ENCODE peak calls at places on chromosomes 11 and 22, in ten cellular contexts. One of them, this sample, is unnamed.

GRCh38 chr22:38732251-38732815 is 23.5 kb downstream of the SUN2 start:
- DNase-seq in choroid plexus epithelial cell: no peak
- DNase-seq in bronchial epithelial cell: no peak
- DNase-seq in lung: no peak
- DNase-seq in AG04449: no peak
- DNase-seq in heart right ventricle: no peak
- DNase-seq in thoracic aorta: no peak
- DNase-seq in pancreas: peak; percentile 85
- DNase-seq in cardiac fibroblast: no peak
- DNase-seq in ovary: peak; percentile 61
- DNase-seq in this sample: no peak

GRCh38 chr11:92131289-92131890 is 93.2 kb upstream of the FAT3 start:
- DNase-seq in choroid plexus epithelial cell: peak; percentile 4
- DNase-seq in AG04449: no peak
- DNase-seq in heart right ventricle: no peak
- DNase-seq in bronchial epithelial cell: peak; percentile 99
- DNase-seq in pancreas: no peak
- DNase-seq in thoracic aorta: no peak
- DNase-seq in lung: no peak
- DNase-seq in cardiac fibroblast: peak; percentile 45
- DNase-seq in ovary: no peak
- DNase-seq in this sample: no peak

GRCh38 chr11:7977251-7977917 is 9.8 kb upstream of the EIF3F start:
- DNase-seq in choroid plexus epithelial cell: peak; percentile 89
- DNase-seq in heart right ventricle: no peak
- DNase-seq in AG04449: peak; percentile 87
- DNase-seq in cardiac fibroblast: peak; percentile 64
- DNase-seq in pancreas: no peak
- DNase-seq in ovary: no peak
- DNase-seq in lung: no peak
- DNase-seq in thoracic aorta: no peak
- DNase-seq in bronchial epithelial cell: peak; percentile 77
- DNase-seq in this sample: peak; percentile 41

GRCh38 chr22:48900626-48901025 is 927.0 kb downstream of the BRD1 start:
- DNase-seq in lung: no peak
- DNase-seq in bronchial epithelial cell: no peak
- DNase-seq in heart right ventricle: no peak
- DNase-seq in choroid plexus epithelial cell: no peak
- DNase-seq in AG04449: no peak
- DNase-seq in pancreas: no peak
- DNase-seq in ovary: no peak
- DNase-seq in thoracic aorta: no peak
- DNase-seq in cardiac fibroblast: no peak
- DNase-seq in this sample: no peak

GRCh38 chr11:85590848-85591483 is 36.2 kb downstream of the DLG2 start:
- DNase-seq in thoracic aorta: no peak
- DNase-seq in heart right ventricle: no peak
- DNase-seq in cardiac fibroblast: peak; percentile 36
- DNase-seq in pancreas: no peak
- DNase-seq in bronchial epithelial cell: peak; percentile 56
- DNase-seq in ovary: no peak
- DNase-seq in lung: no peak
- DNase-seq in AG04449: no peak
- DNase-seq in choroid plexus epithelial cell: peak; percentile 66
- DNase-seq in this sample: peak; percentile 36

GRCh38 chr11:98101329-98101728 is 919.4 kb upstream of the CNTN5 start:
- DNase-seq in ovary: no peak
- DNase-seq in lung: no peak
- DNase-seq in AG04449: no peak
- DNase-seq in cardiac fibroblast: no peak
- DNase-seq in pancreas: no peak
- DNase-seq in choroid plexus epithelial cell: no peak
- DNase-seq in heart right ventricle: no peak
- DNase-seq in bronchial epithelial cell: no peak
- DNase-seq in thoracic aorta: no peak
- DNase-seq in this sample: no peak

GRCh38 chr22:50085211-50085999 is at the start of gene MLC1:
- DNase-seq in choroid plexus epithelial cell: no peak
- DNase-seq in AG04449: no peak
- DNase-seq in ovary: no peak
- DNase-seq in pancreas: no peak
- DNase-seq in bronchial epithelial cell: no peak
- DNase-seq in heart right ventricle: no peak
- DNase-seq in cardiac fibroblast: peak; percentile 85
- DNase-seq in lung: no peak
- DNase-seq in thoracic aorta: no peak
- DNase-seq in this sample: no peak

GRCh38 chr22:44181033-44181911 is 547 bp downstream of the PARVG start:
- DNase-seq in choroid plexus epithelial cell: no peak
- DNase-seq in bronchial epithelial cell: no peak
- DNase-seq in heart right ventricle: no peak
- DNase-seq in pancreas: no peak
- DNase-seq in thoracic aorta: no peak
- DNase-seq in lung: no peak
- DNase-seq in ovary: no peak
- DNase-seq in cardiac fibroblast: no peak
- DNase-seq in AG04449: no peak
- DNase-seq in this sample: no peak

GRCh38 chr11:74846770-74847169 is 98.1 kb downstream of the RNF169 start:
- DNase-seq in ovary: no peak
- DNase-seq in heart right ventricle: no peak
- DNase-seq in AG04449: no peak
- DNase-seq in thoracic aorta: no peak
- DNase-seq in pancreas: no peak
- DNase-seq in bronchial epithelial cell: peak; percentile 9
- DNase-seq in choroid plexus epithelial cell: no peak
- DNase-seq in cardiac fibroblast: no peak
- DNase-seq in lung: no peak
- DNase-seq in this sample: no peak

GRCh38 chr22:48834404-48834803 is 993.3 kb downstream of the BRD1 start:
- DNase-seq in cardiac fibroblast: no peak
- DNase-seq in heart right ventricle: no peak
- DNase-seq in lung: no peak
- DNase-seq in thoracic aorta: no peak
- DNase-seq in pancreas: no peak
- DNase-seq in ovary: no peak
- DNase-seq in bronchial epithelial cell: no peak
- DNase-seq in AG04449: no peak
- DNase-seq in choroid plexus epithelial cell: no peak
- DNase-seq in this sample: no peak

DNA sequence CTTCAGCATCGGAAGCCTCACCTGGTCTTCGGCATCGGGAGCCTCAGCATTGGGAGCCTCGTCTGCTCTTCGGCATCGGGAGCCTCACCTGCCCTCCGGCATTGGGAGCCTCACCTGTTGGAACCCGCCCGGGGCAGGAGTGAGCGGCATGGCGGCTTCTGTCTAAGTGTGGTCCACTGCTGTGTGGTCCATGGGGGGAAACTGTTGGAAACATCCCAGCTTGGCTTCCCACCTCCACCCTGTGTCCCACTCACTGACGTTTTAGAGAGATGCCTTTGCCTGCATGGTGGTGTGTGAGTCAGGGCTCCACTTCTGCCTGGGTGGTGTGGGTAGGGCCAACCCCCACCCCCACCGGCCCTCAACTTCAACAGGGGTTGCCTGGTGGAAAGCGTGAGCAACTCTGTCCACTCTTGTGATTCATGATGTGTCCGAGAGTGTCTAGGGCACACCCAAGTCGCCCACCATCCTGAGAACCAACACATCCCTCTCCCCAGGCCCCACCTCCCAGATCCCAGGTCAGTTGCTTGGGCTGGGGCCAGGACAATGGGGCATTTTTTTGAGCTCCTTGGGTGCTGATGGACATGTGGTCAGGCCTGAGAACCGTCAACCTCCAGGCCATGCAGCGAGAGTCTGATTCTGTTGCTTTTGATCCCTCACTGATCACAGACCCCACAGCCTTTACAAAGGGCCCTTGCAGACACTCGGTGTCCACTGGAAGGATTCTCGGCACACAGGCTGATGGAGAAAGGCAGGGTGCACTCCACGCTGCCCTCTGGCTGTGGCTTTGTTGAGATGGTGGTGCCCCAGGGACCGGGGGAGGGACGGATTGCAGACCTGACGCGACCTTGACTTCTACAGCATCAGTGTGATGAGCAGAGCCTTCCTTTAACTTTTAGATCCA is 406.7 kb downstream of the TBC1D22A start:
- DNase-seq in choroid plexus epithelial cell: peak; percentile 21
- DNase-seq in lung: no peak
- DNase-seq in AG04449: no peak
- DNase-seq in pancreas: peak; percentile 48
- DNase-seq in cardiac fibroblast: peak; percentile 6
- DNase-seq in heart right ventricle: no peak
- DNase-seq in bronchial epithelial cell: no peak
- DNase-seq in ovary: peak; percentile 33
- DNase-seq in thoracic aorta: no peak
- DNase-seq in this sample: no peak
- TF ChIP-seq CTCF in choroid plexus epithelial cell: peak; percentile 60
- TF ChIP-seq CTCF in lung: no peak
- TF ChIP-seq CTCF in AG04449: peak; percentile 53
- TF ChIP-seq CTCF in pancreas: no peak
- TF ChIP-seq CTCF in cardiac fibroblast: peak; percentile 28
- TF ChIP-seq CTCF in heart right ventricle: peak; percentile 37
- TF ChIP-seq CTCF in bronchial epithelial cell: peak; percentile 11
- TF ChIP-seq CTCF in ovary: no peak
- TF ChIP-seq CTCF in thoracic aorta: no peak
- TF ChIP-seq CTCF in this sample: peak; percentile 16

GRCh38 chr11:125170406-125171031 is 6.0 kb downstream of the PKNOX2 start:
- DNase-seq in cardiac fibroblast: peak; percentile 97
- DNase-seq in pancreas: no peak
- DNase-seq in thoracic aorta: no peak
- DNase-seq in choroid plexus epithelial cell: peak; percentile 98
- DNase-seq in heart right ventricle: peak; percentile 80
- DNase-seq in AG04449: peak; percentile 3
- DNase-seq in lung: no peak
- DNase-seq in bronchial epithelial cell: no peak
- DNase-seq in ovary: peak; percentile 87
- DNase-seq in this sample: peak; percentile 53
- H3K4me3 ChIP-seq in cardiac fibroblast: no peak overlapping the region
- H3K4me3 ChIP-seq in pancreas: no peak overlapping the region
- H3K4me3 ChIP-seq in thoracic aorta: peak overlapping the region; percentile 51
- H3K4me3 ChIP-seq in choroid plexus epithelial cell: peak overlapping the region; percentile 30
- H3K4me3 ChIP-seq in heart right ventricle: no peak overlapping the region
- H3K4me3 ChIP-seq in AG04449: no peak overlapping the region
- H3K4me3 ChIP-seq in lung: no peak overlapping the region
- H3K4me3 ChIP-seq in bronchial epithelial cell: no peak overlapping the region
- H3K4me3 ChIP-seq in ovary: no peak overlapping the region
- H3K4me3 ChIP-seq in this sample: no peak overlapping the region

GRCh38 chr11:959608-960007 is 33.9 kb downstream of the AP2A2 start:
- DNase-seq in thoracic aorta: no peak
- DNase-seq in choroid plexus epithelial cell: no peak
- DNase-seq in bronchial epithelial cell: no peak
- DNase-seq in cardiac fibroblast: no peak
- DNase-seq in ovary: no peak
- DNase-seq in AG04449: no peak
- DNase-seq in heart right ventricle: no peak
- DNase-seq in pancreas: no peak
- DNase-seq in lung: no peak
- DNase-seq in this sample: no peak

GRCh38 chr11:959027-959426 is 33.4 kb downstream of the AP2A2 start:
- DNase-seq in pancreas: no peak
- DNase-seq in AG04449: no peak
- DNase-seq in cardiac fibroblast: no peak
- DNase-seq in choroid plexus epithelial cell: no peak
- DNase-seq in heart right ventricle: no peak
- DNase-seq in bronchial epithelial cell: no peak
- DNase-seq in thoracic aorta: no peak
- DNase-seq in lung: no peak
- DNase-seq in ovary: no peak
- DNase-seq in this sample: no peak

GRCh38 chr11:957201-957920 is 31.7 kb downstream of the AP2A2 start:
- DNase-seq in heart right ventricle: no peak
- DNase-seq in AG04449: no peak
- DNase-seq in ovary: no peak
- DNase-seq in lung: no peak
- DNase-seq in choroid plexus epithelial cell: no peak
- DNase-seq in cardiac fibroblast: no peak
- DNase-seq in pancreas: peak; percentile 18
- DNase-seq in thoracic aorta: no peak
- DNase-seq in bronchial epithelial cell: no peak
- DNase-seq in this sample: no peak

GRCh38 chr11:955154-956049 is 29.7 kb downstream of the AP2A2 start:
- DNase-seq in lung: no peak
- DNase-seq in ovary: no peak
- DNase-seq in choroid plexus epithelial cell: no peak
- DNase-seq in cardiac fibroblast: no peak
- DNase-seq in bronchial epithelial cell: no peak
- DNase-seq in pancreas: peak; percentile 40
- DNase-seq in AG04449: no peak
- DNase-seq in thoracic aorta: no peak
- DNase-seq in heart right ventricle: no peak
- DNase-seq in this sample: no peak

DNA sequence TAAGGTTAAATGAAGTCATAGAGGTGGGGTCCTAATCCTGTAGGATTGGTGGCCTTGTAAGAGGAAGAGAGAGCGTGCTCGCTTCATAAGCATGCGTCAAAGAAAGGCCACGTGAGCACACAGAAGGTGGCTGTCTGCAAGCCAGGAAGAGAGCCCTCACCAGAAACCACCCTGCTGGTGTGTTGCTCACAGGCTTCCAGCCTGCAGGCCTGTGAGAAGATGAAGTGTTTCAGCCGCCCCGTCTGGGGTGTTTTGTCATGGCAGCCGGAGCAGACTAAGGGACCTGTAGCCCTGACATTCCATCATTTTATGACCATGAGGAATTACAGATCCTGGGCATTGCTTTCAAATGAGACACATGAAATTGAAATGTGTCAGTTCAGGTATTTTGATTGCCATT is 32.4 kb downstream of the AP2A2 start:
- DNase-seq in AG04449: no peak
- DNase-seq in thoracic aorta: no peak
- DNase-seq in cardiac fibroblast: no peak
- DNase-seq in bronchial epithelial cell: no peak
- DNase-seq in heart right ventricle: no peak
- DNase-seq in choroid plexus epithelial cell: no peak
- DNase-seq in pancreas: no peak
- DNase-seq in lung: no peak
- DNase-seq in ovary: no peak
- DNase-seq in this sample: no peak
- TF ChIP-seq CTCF in AG04449: no peak
- TF ChIP-seq CTCF in thoracic aorta: no peak
- TF ChIP-seq CTCF in cardiac fibroblast: no peak
- TF ChIP-seq CTCF in bronchial epithelial cell: no peak
- TF ChIP-seq CTCF in heart right ventricle: no peak
- TF ChIP-seq CTCF in choroid plexus epithelial cell: no peak
- TF ChIP-seq CTCF in pancreas: no peak
- TF ChIP-seq CTCF in lung: no peak
- TF ChIP-seq CTCF in ovary: no peak
- TF ChIP-seq CTCF in this sample: no peak

DNA sequence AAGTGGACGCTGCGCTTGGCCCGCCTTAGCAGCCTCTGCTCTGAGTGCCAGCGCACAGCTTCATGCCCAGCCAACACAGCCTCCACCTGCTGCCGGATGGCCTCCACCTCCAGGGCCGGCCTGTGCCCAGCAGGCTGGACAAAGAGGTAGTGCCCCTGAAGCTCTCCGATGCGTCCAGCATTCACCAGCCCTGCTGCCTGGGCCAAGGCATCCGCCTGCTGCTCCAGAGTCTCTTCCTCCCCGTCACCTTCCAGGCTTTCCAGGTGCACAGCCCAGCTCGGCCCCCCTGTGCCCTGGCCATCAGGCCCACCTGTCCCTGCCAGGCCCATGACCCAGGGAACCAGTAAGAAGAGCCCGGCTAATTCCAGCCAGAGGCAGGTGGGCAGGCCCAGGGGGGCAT is 2.5 kb downstream of the PCSK7 start:
- DNase-seq in choroid plexus epithelial cell: no peak
- DNase-seq in lung: no peak
- DNase-seq in heart right ventricle: no peak
- DNase-seq in AG04449: no peak
- DNase-seq in thoracic aorta: no peak
- DNase-seq in ovary: no peak
- DNase-seq in cardiac fibroblast: no peak
- DNase-seq in pancreas: no peak
- DNase-seq in bronchial epithelial cell: no peak
- DNase-seq in this sample: no peak
- H3K4me3 ChIP-seq in choroid plexus epithelial cell: no peak overlapping the region
- H3K4me3 ChIP-seq in lung: no peak overlapping the region
- H3K4me3 ChIP-seq in heart right ventricle: no peak overlapping the region
- H3K4me3 ChIP-seq in AG04449: no peak overlapping the region
- H3K4me3 ChIP-seq in thoracic aorta: no peak overlapping the region
- H3K4me3 ChIP-seq in ovary: no peak overlapping the region
- H3K4me3 ChIP-seq in cardiac fibroblast: no peak overlapping the region
- H3K4me3 ChIP-seq in pancreas: no peak overlapping the region
- H3K4me3 ChIP-seq in bronchial epithelial cell: no peak overlapping the region
- H3K4me3 ChIP-seq in this sample: no peak overlapping the region